ENCODE peak calls at places on chromosomes 11 and 22, in four cellular contexts. V, D, I and J are unnamed samples.

GRCh38 chr11:27398413-27398780 is 35.4 kb upstream of the CCDC34 start:
- DNase-seq in V (no peak), D (no peak), I (no peak), J (no peak)

GRCh38 chr11:61671527-61671926 is 8.7 kb upstream of the DAGLA start:
- DNase-seq in V (no peak), D (no peak), I (no peak), J (peak)

GRCh38 chr11:122763108-122763507 is 75.2 kb upstream of the CRTAM start:
- DNase-seq in V (no peak), D (no peak), I (no peak), J (no peak)

GRCh38 chr22:43431821-43432554 is 20.2 kb downstream of the MPPED1 start:
- DNase-seq in V (peak), D (no peak), I (no peak), J (no peak)

GRCh38 chr11:95487391-95487790 is 256.4 kb upstream of the SESN3 start:
- DNase-seq in V (no peak), D (no peak), I (no peak), J (no peak)

GRCh38 chr22:36544107-36544620 is 15.2 kb upstream of the EIF3D start:
- DNase-seq in V (no peak), D (no peak), I (no peak), J (no peak)

GRCh38 chr11:128868851-128869671 is 2.0 kb upstream of the KCNJ1 start:
- DNase-seq in V (no peak), D (no peak), I (no peak), J (no peak)

GRCh38 chr11:83715927-83716525 is 429.9 kb upstream of the CCDC90B start:
- DNase-seq in V (no peak), D (no peak), I (no peak), J (no peak)

GRCh38 chr11:12216100-12216499 is 105.7 kb downstream of the MICAL2 start:
- DNase-seq in V (no peak), D (peak), I (no peak), J (peak)

GRCh38 chr22:17159504-17159951 is 451 bp upstream of the HDHD5 start:
- DNase-seq in V (peak), D (peak), I (no peak), J (no peak)

GRCh38 chr11:27237641-27238040 is 125.4 kb downstream of the CCDC34 start:
- DNase-seq in V (no peak), D (no peak), I (no peak), J (no peak)

GRCh38 chr11:109775686-109776085 is 317.5 kb upstream of the ZC3H12C start:
- DNase-seq in V (no peak), D (no peak), I (no peak), J (no peak)

GRCh38 chr11:61555051-61555969 is 25.6 kb downstream of the SYT7 start:
- DNase-seq in V (no peak), D (no peak), I (no peak), J (no peak)

GRCh38 chr11:131748146-131749050 is 378.0 kb downstream of the NTM start:
- DNase-seq in V (peak), D (no peak), I (peak), J (peak)

GRCh38 chr11:297666-298405 is 1.5 kb downstream of the IFITM5 start:
- DNase-seq in V (peak), D (no peak), I (no peak), J (no peak)

GRCh38 chr11:46294365-46295309 is 17.2 kb downstream of the CREB3L1 start:
- DNase-seq in V (no peak), D (no peak), I (peak), J (no peak)

GRCh38 chr11:115238086-115238485 is 266.1 kb downstream of the CADM1 start:
- DNase-seq in V (no peak), D (no peak), I (no peak), J (no peak)

GRCh38 chr11:46410021-46410420 is 18.4 kb upstream of the CHRM4 start:
- DNase-seq in V (no peak), D (no peak), I (no peak), J (no peak)

GRCh38 chr11:124673333-124674167 is at the start of the genes SIAE and SPA17:
- DNase-seq in V (peak), D (peak), I (peak), J (peak)

GRCh38 chr22:29334696-29335344 is 19.3 kb upstream of the RASL10A start:
- DNase-seq in V (no peak), D (no peak), I (no peak), J (no peak)

GRCh38 chr22:46602025-46602424 is 18.2 kb upstream of the GRAMD4 start:
- DNase-seq in V (peak), D (no peak), I (no peak), J (no peak)

GRCh38 chr22:26524870-26525269 is 12.6 kb upstream of the TFIP11 start:
- DNase-seq in V (no peak), D (no peak), I (no peak), J (no peak)

GRCh38 chr11:76814414-76814813 is 31.3 kb downstream of the TSKU start:
- DNase-seq in V (no peak), D (no peak), I (no peak), J (no peak)

GRCh38 chr11:59216654-59217640 is 4.2 kb upstream of the MPEG1 start:
- DNase-seq in V (no peak), D (no peak), I (peak), J (no peak)

GRCh38 chr11:116112031-116112935 is 608.1 kb upstream of the CADM1 start:
- DNase-seq in V (no peak), D (no peak), I (no peak), J (no peak)

GRCh38 chr11:36257351-36257750 is 31.9 kb downstream of the COMMD9 start:
- DNase-seq in V (no peak), D (no peak), I (no peak), J (no peak)

GRCh38 chr11:28209906-28210305 is 101.7 kb downstream of the METTL15 start:
- DNase-seq in V (no peak), D (no peak), I (no peak), J (no peak)

GRCh38 chr11:36023922-36024321 is 80.1 kb downstream of the LDLRAD3 start:
- DNase-seq in V (no peak), D (no peak), I (no peak), J (no peak)

GRCh38 chr22:44026066-44026629 is 2.0 kb downstream of the PARVB start:
- DNase-seq in V (peak), D (no peak), I (no peak), J (no peak)

GRCh38 chr11:65381721-65382035 is 768 bp downstream of the SLC25A45 start:
- DNase-seq in V (no peak), D (no peak), I (peak), J (no peak)

GRCh38 chr11:2440646-2441045 is 3.7 kb downstream of the TRPM5 start:
- DNase-seq in V (peak), D (no peak), I (no peak), J (no peak)

GRCh38 chr11:67998150-67999045 is 5.5 kb downstream of the UNC93B1 start:
- DNase-seq in V (peak), D (no peak), I (peak), J (no peak)

GRCh38 chr11:13009921-13010736 is 1.0 kb downstream of the RASSF10 start:
- DNase-seq in V (peak), D (no peak), I (no peak), J (no peak)

GRCh38 chr22:19957445-19957844 is 15.8 kb upstream of the TXNRD2 start:
- DNase-seq in V (peak), D (no peak), I (no peak), J (no peak)

GRCh38 chr22:33896154-33896800 is 24.0 kb downstream of the LARGE1 start:
- DNase-seq in V (no peak), D (no peak), I (no peak), J (no peak)

GRCh38 chr11:14258177-14258935 is 100.6 kb downstream of the RRAS2 start:
- DNase-seq in V (no peak), D (no peak), I (no peak), J (no peak)

GRCh38 chr11:128472128-128473110 is 114.9 kb downstream of the ETS1 start:
- DNase-seq in V (no peak), D (no peak), I (no peak), J (no peak)

GRCh38 chr22:28548411-28548810 is 131.2 kb downstream of the TTC28 start:
- DNase-seq in V (no peak), D (no peak), I (no peak), J (no peak)